ENCODE peak calls at places on chromosomes 16 and 17, in eight cellular contexts. K is esophagus squamous epithelium, X is heart left ventricle, Q is sigmoid colon, D is ovary, I is Peyer's patch, U is A549, Y is IMR-90. G is an unnamed sample.

GRCh38 chr16:64654137-64654652 is 467.7 kb downstream of the CDH11 start:
- DNase-seq in K (no peak), I (no peak), Q (no peak), X (no peak), Y (peak), D (no peak), U (no peak), G (no peak)

GRCh38 chr17:75641343-75641742 is 8.1 kb downstream of the SMIM5 start:
- DNase-seq in I (no peak), K (no peak), Q (no peak), D (no peak), U (no peak), Y (no peak), X (peak), G (no peak)

GRCh38 chr17:14738652-14738988 is 437.7 kb downstream of the HS3ST3B1 start:
- DNase-seq in U (peak), Q (no peak), I (no peak), X (no peak), D (no peak), Y (no peak), K (no peak), G (no peak)

GRCh38 chr16:69711115-69711740 is 15.1 kb downstream of the NQO1 start:
- DNase-seq in D (peak), X (no peak), Y (peak), U (no peak), I (no peak), K (no peak), Q (no peak), G (no peak)

GRCh38 chr17:27357236-27357635 is 63.3 kb downstream of the WSB1 start:
- DNase-seq in Q (no peak), Y (no peak), U (no peak), X (no peak), K (no peak), I (no peak), D (no peak), G (no peak)

GRCh38 chr17:56317351-56318208 is 164.3 kb downstream of the ANKFN1 start:
- DNase-seq in K (no peak), Q (no peak), D (no peak), I (no peak), Y (no peak), X (no peak), U (no peak), G (no peak)

GRCh38 chr16:54473201-54473993 is 186.8 kb upstream of the IRX3 start:
- DNase-seq in U (no peak), D (no peak), Y (no peak), K (no peak), I (no peak), Q (no peak), X (no peak), G (no peak)

GRCh38 chr17:412211-413015 is 59.8 kb upstream of the RPH3AL start:
- DNase-seq in D (peak), X (no peak), U (peak), K (no peak), I (peak), Q (no peak), Y (peak), G (peak)

GRCh38 chr17:44061446-44061845 is 5.0 kb downstream of the LSM12 start:
- DNase-seq in Q (no peak), D (no peak), Y (no peak), U (no peak), I (no peak), X (no peak), K (no peak), G (no peak)

GRCh38 chr17:2395258-2396170 is 5.3 kb downstream of the MNT start:
- DNase-seq in X (peak), U (peak), D (peak), K (no peak), Q (peak), Y (peak), I (no peak), G (no peak)

DNA sequence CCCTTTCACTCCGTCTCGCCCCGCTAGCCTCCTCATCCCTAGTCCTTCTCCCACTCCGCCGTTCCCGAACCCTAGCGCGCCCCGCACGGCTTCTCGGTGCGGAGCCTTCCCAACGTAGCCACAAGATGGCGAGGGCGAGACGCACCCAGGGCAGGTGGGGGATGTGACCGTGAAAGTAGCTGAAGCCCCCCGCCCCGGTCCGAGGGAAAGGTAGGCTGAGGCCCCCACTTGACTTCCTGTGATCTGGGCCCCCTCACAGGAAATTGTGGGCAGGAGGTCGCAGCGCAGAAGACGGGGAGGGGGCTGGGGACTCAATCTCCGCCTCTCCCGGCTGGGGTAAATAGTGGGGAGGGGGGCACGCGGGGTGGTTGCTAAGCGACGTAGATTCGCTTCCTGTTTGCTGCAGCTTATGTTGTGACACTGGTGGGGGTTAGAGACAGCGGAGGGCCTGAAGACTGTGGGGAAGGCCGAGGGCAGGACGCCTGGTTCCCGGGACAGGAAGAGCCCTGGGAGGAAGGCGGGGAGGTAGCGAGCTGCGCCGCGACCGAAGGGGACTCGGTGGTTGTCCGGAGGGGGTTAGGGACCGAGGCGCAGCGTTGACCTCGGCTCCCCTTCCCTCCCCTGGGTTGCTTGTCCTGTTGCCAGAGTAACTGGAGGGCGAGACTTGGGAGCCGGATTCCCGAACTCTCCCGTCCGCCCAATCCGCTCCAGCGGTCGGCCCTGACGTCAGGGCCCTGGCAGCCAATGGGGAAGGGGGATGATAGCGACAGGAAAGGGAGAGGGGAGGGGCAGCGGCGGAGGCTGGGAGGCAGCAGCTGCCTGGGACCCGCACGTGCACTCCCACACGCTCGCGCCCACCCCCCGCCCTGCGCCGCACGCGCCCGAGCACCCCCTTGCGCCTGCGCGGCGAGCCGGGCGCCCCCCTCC is 1.1 kb downstream of the KDM6B start:
- DNase-seq in K (peak), I (peak), D (peak), Q (peak), U (peak), Y (peak), X (peak), G (peak)
- TF ChIP-seq POLR2A in K (peak), I (peak), D (peak), Q (peak), U (peak), Y (peak), X (peak), G (peak)

GRCh38 chr16:88049020-88049419 is 97.8 kb downstream of the BANP start:
- DNase-seq in Y (no peak), X (peak), Q (no peak), D (no peak), U (no peak), K (no peak), I (no peak), G (no peak)
- TF ChIP-seq POLR2A in Y (no peak), X (no peak), Q (no peak), D (no peak), U (no peak), K (no peak), I (no peak), G (no peak)

GRCh38 chr17:36545465-36546417 is 1.0 kb downstream of the GGNBP2 start:
- DNase-seq in K (peak), U (peak), Y (peak), Q (peak), D (peak), X (peak), I (peak), G (peak)
- TF ChIP-seq POLR2A in K (peak), U (peak), Y (no peak), Q (peak), D (peak), X (no peak), I (peak), G (peak)

DNA sequence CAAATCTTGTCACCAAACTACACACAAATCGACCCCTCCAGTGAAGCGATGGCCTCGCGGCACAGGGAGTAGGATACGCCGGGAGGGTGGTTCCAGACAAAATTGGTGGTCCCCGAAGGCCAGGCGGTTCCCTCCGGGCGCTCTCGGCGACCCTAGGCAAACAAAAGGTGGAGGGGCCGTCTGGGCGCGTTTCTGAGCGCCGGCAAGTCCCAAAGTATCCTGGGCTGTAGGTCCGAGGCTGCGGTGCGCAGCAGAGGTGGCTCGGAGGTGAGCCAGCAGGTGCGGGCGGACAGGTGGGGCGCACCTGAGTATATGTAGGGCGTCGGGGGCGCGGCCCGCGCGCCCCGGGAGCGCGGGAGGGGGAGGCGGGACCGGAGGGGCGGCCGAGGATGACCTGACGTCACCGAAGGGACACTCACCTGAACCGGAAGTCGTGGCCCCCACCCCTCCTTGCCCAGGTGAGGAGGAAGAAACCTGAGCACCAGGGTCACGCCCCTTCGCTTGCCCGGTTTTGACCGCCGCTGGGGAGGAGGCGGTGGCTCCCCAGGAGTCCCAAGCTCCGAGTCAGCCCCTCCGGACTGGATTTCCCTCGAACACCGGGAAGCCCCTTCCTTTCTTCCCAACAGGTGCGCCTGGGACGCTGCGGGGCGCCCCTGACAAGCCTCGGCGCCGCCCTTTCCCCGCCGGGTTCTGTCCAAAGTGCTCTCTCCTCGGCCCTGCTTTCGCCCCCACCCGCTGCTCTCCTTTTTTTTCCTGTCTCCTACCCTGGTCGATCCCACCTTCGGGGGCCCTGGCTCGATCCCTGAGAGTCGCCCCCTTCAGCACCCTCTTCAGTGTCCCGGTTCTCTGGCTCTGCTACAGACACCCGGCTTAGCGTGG is at the start of gene CLDN7:
- DNase-seq in K (no peak), D (no peak), Q (no peak), I (peak), X (no peak), Y (no peak), U (no peak), G (no peak)
- TF ChIP-seq POLR2A in K (peak), D (no peak), Q (no peak), I (peak), X (no peak), Y (no peak), U (no peak), G (no peak)

DNA sequence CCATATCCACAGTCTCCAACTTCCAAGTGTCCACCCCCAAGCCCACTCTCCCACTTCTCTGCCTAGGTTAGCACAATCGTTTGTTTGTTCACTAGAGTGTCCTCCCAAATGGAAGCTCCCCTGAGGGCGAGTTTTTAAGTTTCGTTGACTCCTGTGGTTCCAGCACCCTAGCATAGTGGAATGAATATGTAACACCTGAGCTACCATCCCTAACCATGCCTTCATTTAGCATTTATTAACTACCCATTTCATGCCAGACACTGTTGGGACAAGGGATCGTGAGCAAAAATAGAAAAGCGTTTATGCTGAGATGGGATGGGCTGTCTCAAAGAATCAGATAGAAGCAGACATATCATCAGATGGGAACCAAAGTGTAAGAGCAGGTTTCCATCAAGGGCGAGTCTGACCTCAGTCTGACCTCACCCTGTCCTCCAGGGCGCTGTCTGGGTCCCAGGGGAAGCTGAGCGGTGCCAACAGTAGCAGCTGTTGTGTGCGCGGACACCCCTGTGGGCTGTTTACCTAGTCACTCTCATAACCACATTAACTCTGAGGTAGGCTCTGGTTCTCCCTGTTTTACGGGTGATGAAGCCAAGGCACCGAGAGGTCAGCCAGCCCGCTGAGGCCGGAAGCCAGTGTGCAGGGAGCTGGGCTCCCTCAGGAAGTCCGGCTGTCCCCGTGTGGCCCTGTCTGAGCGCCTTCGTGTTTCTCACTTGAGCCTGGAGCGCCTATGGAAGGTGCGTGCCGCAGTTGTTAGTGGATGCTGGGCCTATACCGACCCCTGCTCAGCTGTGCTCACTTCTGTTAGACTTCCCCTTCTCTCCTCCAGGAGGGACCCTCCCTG is 6.2 kb downstream of the CNP start:
- DNase-seq in K (no peak), U (no peak), Q (no peak), Y (no peak), I (peak), D (peak), X (peak), G (no peak)
- TF ChIP-seq POLR2A in K (no peak), U (no peak), Q (no peak), Y (no peak), I (no peak), D (no peak), X (no peak), G (no peak)

G was measured in H54.